ENCODE peak calls at places on chromosomes 4 and X, in ten cellular contexts. J is GM12891, I is right lobe of liver, C is upper lobe of left lung, U is tibial nerve, T is IMR-90, P is stomach, S is NB4, K is ovary, V is K562. X is an unnamed sample.

GRCh38 chr4:119106036-119107000 is 29.3 kb upstream of the MYOZ2 start:
- DNase-seq in U (no peak), J (no peak), V (no peak), K (no peak), T (no peak), P (no peak), I (no peak), C (no peak), S (no peak), X (no peak)

GRCh38 chr4:182578402-182578801 is 335.2 kb downstream of the TENM3 start:
- DNase-seq in P (no peak), I (no peak), T (peak), J (no peak), K (no peak), V (no peak), C (peak), U (no peak), S (no peak), X (peak)

GRCh38 chrX:22969416-22969815 is 30.3 kb upstream of the DDX53 start:
- DNase-seq in S (no peak), J (no peak), V (no peak), I (no peak), K (no peak), T (peak), U (no peak), C (no peak), P (no peak), X (no peak)

GRCh38 chr4:5865896-5866599 is 26.8 kb downstream of the CRMP1 start:
- DNase-seq in K (no peak), T (no peak), V (no peak), I (no peak), S (peak), U (no peak), C (no peak), J (no peak), P (no peak), X (no peak)

GRCh38 chr4:139556735-139557505 is 901 bp upstream of the SETD7 start:
- DNase-seq in T (no peak), K (peak), I (peak), J (peak), C (peak), P (peak), V (peak), U (peak), S (peak), X (no peak)

GRCh38 chr4:139083533-139084424 is 68.2 kb downstream of the NOCT start:
- DNase-seq in U (peak), V (peak), T (peak), S (peak), I (peak), C (peak), K (peak), J (peak), P (peak), X (peak)

GRCh38 chr4:24471623-24472510 is 112.5 kb downstream of the DHX15 start:
- DNase-seq in V (no peak), T (no peak), I (no peak), S (no peak), K (peak), C (no peak), U (peak), P (no peak), J (peak), X (no peak)

GRCh38 chr4:7886250-7886973 is 53.2 kb downstream of the AFAP1 start:
- DNase-seq in I (no peak), P (no peak), S (no peak), V (no peak), U (no peak), K (no peak), T (peak), C (no peak), J (no peak), X (no peak)

GRCh38 chr4:164169591-164169990 is 584.3 kb upstream of the SMIM31 start:
- DNase-seq in S (no peak), V (no peak), C (no peak), K (no peak), I (no peak), P (no peak), U (no peak), T (peak), J (no peak), X (no peak)

GRCh38 chrX:43868791-43869190 is 13.5 kb downstream of the MAOB start:
- DNase-seq in V (no peak), J (no peak), T (peak), P (no peak), K (no peak), U (no peak), I (no peak), C (no peak), S (no peak), X (no peak)

GRCh38 chr4:156949373-156949814 is 22.2 kb downstream of the PDGFC start:
- DNase-seq in V (no peak), I (no peak), C (no peak), U (no peak), S (no peak), J (no peak), T (peak), K (no peak), P (no peak), X (no peak)

GRCh38 chr4:139919513-139919912 is 234.5 kb downstream of the MAML3 start:
- DNase-seq in T (peak), K (no peak), J (no peak), S (no peak), U (no peak), V (no peak), C (no peak), I (no peak), P (no peak), X (no peak)

GRCh38 chrX:119983494-119983893 is 39.9 kb upstream of the NKAP start:
- DNase-seq in S (no peak), K (no peak), I (no peak), J (no peak), T (no peak), U (no peak), V (no peak), P (no peak), C (no peak), X (no peak)

GRCh38 chrX:11787564-11787963 is 29.5 kb downstream of the MSL3 start:
- DNase-seq in V (peak), C (peak), T (peak), S (peak), P (peak), J (no peak), U (peak), K (peak), I (peak), X (no peak)

GRCh38 chr4:138889216-138889615 is 126.4 kb upstream of the NOCT start:
- DNase-seq in J (no peak), S (no peak), K (no peak), V (no peak), P (no peak), C (no peak), U (no peak), T (no peak), I (no peak), X (no peak)

GRCh38 chr4:86117781-86118302 is 242.0 kb downstream of the MAPK10 start:
- DNase-seq in K (no peak), J (no peak), C (no peak), S (no peak), V (no peak), T (peak), I (no peak), P (no peak), U (no peak), X (no peak)

GRCh38 chr4:36242629-36243354 is 1.5 kb downstream of the ARAP2 start:
- DNase-seq in T (no peak), S (no peak), P (no peak), U (no peak), C (no peak), J (no peak), I (no peak), V (no peak), K (no peak), X (no peak)

GRCh38 chr4:54064317-54065275 is at the start of gene CHIC2:
- DNase-seq in V (peak), I (peak), U (peak), P (peak), J (peak), K (peak), C (peak), T (peak), S (peak), X (peak)
- TF ChIP-seq POLR2A in V (peak), I (peak), U (peak), P (no peak), J (peak), K (peak), C (peak), T (peak), S (peak), X (peak)

GRCh38 chr4:40205259-40206198 is 8.7 kb downstream of the RHOH start:
- DNase-seq in I (no peak), K (no peak), J (no peak), C (peak), S (peak), V (peak), U (no peak), P (no peak), T (no peak), X (no peak)
- TF ChIP-seq POLR2A in I (no peak), K (no peak), J (peak), C (no peak), S (no peak), V (peak), U (no peak), P (no peak), T (no peak), X (no peak)

GRCh38 chr4:112516076-112516385 is at the start of gene NEUROG2:
- DNase-seq in P (no peak), T (no peak), I (no peak), V (no peak), K (no peak), C (no peak), U (no peak), S (no peak), J (no peak), X (no peak)

GRCh38 chr4:112516401-112517066 is 554 bp upstream of the NEUROG2 start:
- DNase-seq in J (peak), U (no peak), I (no peak), P (no peak), C (no peak), S (peak), K (no peak), T (no peak), V (peak), X (no peak)

GRCh38 chr4:112514449-112515277 is 1.3 kb downstream of the NEUROG2 start:
- DNase-seq in J (no peak), P (no peak), S (no peak), C (no peak), U (no peak), I (no peak), V (no peak), T (no peak), K (no peak), X (no peak)

GRCh38 chr4:112514079-112514448 is 1.9 kb downstream of the NEUROG2 start:
- DNase-seq in P (no peak), K (no peak), J (no peak), T (no peak), V (no peak), S (no peak), U (no peak), I (no peak), C (no peak), X (no peak)

GRCh38 chr4:112515278-112516075 is 503 bp downstream of the NEUROG2 start:
- DNase-seq in J (peak), P (no peak), U (no peak), C (no peak), T (no peak), V (peak), S (peak), K (no peak), I (no peak), X (peak)
- TF ChIP-seq POLR2A in J (peak), P (no peak), U (no peak), C (no peak), T (no peak), V (no peak), S (no peak), K (no peak), I (no peak), X (no peak)

GRCh38 chr4:43456383-43456782 is 563.9 kb downstream of the GRXCR1 start:
- DNase-seq in C (no peak), K (no peak), V (no peak), P (no peak), S (no peak), U (no peak), T (peak), I (no peak), J (no peak), X (no peak)

GRCh38 chr4:43457866-43458265 is 565.4 kb downstream of the GRXCR1 start:
- DNase-seq in K (no peak), C (no peak), V (no peak), U (no peak), S (no peak), J (no peak), I (no peak), T (peak), P (no peak), X (no peak)

GRCh38 chr4:43453058-43453457 is 560.5 kb downstream of the GRXCR1 start:
- DNase-seq in K (no peak), C (no peak), I (no peak), J (no peak), P (no peak), S (no peak), V (no peak), T (no peak), U (no peak), X (no peak)

GRCh38 chr4:43458293-43458692 is 565.8 kb downstream of the GRXCR1 start:
- DNase-seq in T (no peak), S (no peak), P (no peak), I (no peak), K (no peak), U (no peak), J (no peak), C (no peak), V (no peak), X (no peak)
- TF ChIP-seq POLR2A in T (no peak), S (no peak), P (no peak), I (no peak), K (no peak), U (no peak), J (no peak), C (no peak), V (no peak), X (no peak)

GRCh38 chr4:37885496-37885895 is 5.4 kb upstream of the TBC1D1 start:
- DNase-seq in C (no peak), T (peak), V (no peak), K (no peak), J (no peak), I (no peak), S (peak), U (no peak), P (no peak), X (no peak)
- TF ChIP-seq POLR2A in C (no peak), T (no peak), V (no peak), K (no peak), J (no peak), I (no peak), S (no peak), U (no peak), P (no peak), X (no peak)

DNA sequence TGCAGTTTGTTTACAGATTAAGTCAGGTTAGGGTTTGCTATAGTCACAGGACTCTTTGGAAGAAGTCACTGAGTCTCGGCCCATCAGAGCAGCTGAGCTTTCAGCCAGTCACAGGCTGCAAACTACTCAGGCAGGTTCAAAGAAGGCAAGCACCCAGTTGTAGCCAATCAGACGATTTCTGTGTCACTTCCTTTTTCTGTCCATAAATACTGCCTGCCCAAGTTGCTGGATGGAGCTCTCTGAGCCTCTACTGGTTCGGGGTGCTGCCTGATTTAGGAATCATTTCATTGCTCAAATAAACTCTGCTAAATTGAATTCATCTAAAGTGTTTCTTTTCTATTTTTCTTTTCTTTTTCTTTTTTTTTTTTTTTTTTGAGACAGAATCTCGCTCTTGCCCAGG is 7.3 kb upstream of the SH3BP2 start:
- DNase-seq in C (peak), P (peak), S (peak), J (no peak), U (no peak), K (no peak), V (peak), I (no peak), T (no peak), X (no peak)
- TF ChIP-seq POLR2A in C (no peak), P (no peak), S (no peak), J (no peak), U (no peak), K (no peak), V (no peak), I (no peak), T (no peak), X (no peak)

DNA sequence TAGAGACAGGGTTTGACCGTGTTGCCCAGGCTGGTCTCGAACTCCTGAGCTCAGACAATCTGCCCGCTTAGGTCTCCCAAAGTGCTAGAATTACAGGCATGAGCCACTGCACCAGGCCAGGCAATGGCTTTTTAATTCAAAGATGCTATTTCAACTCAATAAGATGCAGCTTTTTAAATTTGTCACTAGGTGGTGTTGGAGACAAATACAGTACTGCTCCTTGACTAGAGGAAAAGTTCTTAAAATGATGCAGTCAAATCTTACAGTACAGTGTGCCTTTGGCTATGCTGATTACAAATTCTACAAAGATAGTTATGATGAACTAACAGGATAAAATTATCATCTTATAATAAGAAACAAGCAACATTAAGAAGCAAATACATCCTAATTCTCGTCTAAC is 441.1 kb downstream of the KCNIP4 start:
- DNase-seq in C (no peak), U (no peak), I (no peak), P (no peak), V (no peak), J (no peak), S (peak), K (no peak), T (no peak), X (no peak)
- TF ChIP-seq POLR2A in C (no peak), U (no peak), I (no peak), P (no peak), V (no peak), J (no peak), S (no peak), K (no peak), T (no peak), X (no peak)

GRCh38 chrX:7889680-7890079 is 37.5 kb downstream of the PNPLA4 start:
- DNase-seq in U (no peak), J (no peak), C (no peak), K (no peak), S (no peak), P (no peak), I (no peak), T (peak), V (no peak), X (no peak)
- TF ChIP-seq POLR2A in U (no peak), J (no peak), C (no peak), K (no peak), S (no peak), P (no peak), I (no peak), T (no peak), V (no peak), X (no peak)

DNA sequence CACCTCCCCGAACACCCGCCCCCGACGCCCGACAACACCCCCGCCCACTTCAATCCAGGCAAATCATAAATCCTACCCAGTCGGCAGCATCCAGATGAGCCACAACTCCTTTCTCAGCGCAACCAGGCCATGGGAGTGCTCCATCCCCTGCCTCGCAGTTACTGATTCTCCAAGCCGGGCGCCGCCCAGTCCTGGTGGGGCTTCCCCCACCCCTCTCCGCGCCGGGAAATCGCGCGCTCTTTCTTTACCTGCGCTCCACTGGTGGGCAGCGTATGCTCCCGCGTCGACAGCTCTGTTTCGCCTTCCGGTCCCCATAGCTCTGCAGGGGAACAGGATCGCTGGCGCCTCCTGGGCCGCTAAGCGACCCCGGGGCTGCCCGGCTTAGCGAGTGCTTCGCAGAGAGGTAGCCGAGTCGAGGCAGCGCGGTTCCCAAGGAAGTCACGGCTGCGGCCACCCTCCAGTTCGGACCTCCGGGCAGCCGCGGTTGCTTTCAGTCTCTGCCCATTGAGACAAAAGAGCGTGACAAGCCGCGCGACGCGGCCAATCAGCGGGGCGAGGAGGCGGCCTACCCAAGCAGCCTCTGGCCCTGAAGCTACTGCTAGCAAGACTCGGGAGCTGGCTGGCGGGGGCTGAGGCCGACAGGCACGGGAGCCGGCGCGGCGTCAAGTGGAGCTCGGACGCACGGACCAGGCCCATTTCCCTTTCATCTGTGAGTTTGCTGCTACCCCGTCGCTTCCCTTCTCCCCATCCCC is 43.7 kb upstream of the TMSB15B start:
- DNase-seq in V (peak), K (peak), J (peak), T (peak), C (peak), I (peak), U (peak), S (peak), P (peak), X (peak)
- TF ChIP-seq POLR2A in V (no peak), K (no peak), J (peak), T (no peak), C (no peak), I (no peak), U (no peak), S (no peak), P (no peak), X (peak)

GRCh38 chr4:168319486-168320019 is 1.0 kb upstream of the DDX60 start:
- DNase-seq in I (no peak), U (no peak), C (no peak), V (no peak), K (no peak), T (no peak), S (no peak), P (no peak), J (no peak), X (no peak)

GRCh38 chr4:168321006-168321405 is 2.5 kb upstream of the DDX60 start:
- DNase-seq in V (no peak), J (no peak), P (no peak), C (no peak), T (no peak), I (no peak), K (no peak), S (no peak), U (no peak), X (no peak)

DNA sequence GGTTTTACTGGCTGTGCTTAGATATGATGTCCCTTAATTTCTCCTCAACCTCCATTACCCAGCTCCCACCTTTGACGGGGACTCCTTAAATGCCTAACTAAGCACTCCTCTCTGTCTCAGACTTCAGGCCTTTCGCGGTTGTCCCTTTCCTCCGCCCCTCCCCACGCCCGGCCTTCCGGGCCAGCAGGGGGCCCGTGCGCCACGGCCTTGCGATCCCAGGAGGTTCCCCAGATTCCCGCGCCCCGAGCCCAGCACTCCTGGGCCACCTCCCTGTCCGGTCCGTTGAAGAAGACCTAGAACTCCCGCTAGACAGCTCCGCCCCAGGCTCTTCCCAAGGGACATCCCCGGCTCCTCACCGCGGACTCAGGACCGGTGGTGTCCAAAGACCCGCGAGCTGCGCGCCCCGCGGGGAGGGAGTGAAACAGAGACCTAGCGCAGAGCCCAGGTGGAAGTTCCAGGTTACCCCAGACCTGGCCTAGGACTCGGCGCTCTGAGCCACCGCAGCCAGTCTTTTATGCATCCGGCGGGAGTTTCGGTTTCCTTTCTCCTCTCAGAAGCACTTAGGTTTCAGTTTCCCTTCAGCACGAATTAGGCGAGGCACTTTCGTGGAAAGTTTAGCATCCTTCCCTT is at the start of gene DDX60:
- DNase-seq in K (peak), S (peak), P (peak), C (peak), J (peak), T (peak), U (peak), V (peak), I (peak), X (peak)
- TF ChIP-seq POLR2A in K (peak), S (no peak), P (no peak), C (peak), J (peak), T (peak), U (no peak), V (no peak), I (peak), X (peak)